ENCODE peak calls at places on chromosomes 3 and 15, in five cellular contexts. P is Panc1; S is stimulated activated CD4-positive, alpha-beta T cell treated with anti-CD3 and anti-CD28 coated beads, Interleukin-15, amount 100 ng/mL, for 24 hours; I is glutamatergic neuron; A is caudate nucleus. X is an unnamed sample.

GRCh38 chr3:190848891-190849290 is 13.6 kb downstream of the GMNC start:
- DNase-seq in P (no peak), S (no peak), I (no peak), A (no peak), X (no peak)

GRCh38 chr15:100113351-100114075 is 228.3 kb downstream of the ADAMTS17 start:
- DNase-seq in P (no peak), S (no peak), I (no peak), A (no peak), X (no peak)

GRCh38 chr15:85750319-85750806 is 44.4 kb downstream of the KLHL25 start:
- DNase-seq in P (no peak), S (no peak), I (peak), A (no peak), X (no peak)

GRCh38 chr3:194773216-194773615 is 87.5 kb downstream of the FAM43A start:
- DNase-seq in P (no peak), S (no peak), I (no peak), A (no peak), X (no peak)

GRCh38 chr15:70269991-70270751 is 172.5 kb upstream of the TLE3 start:
- DNase-seq in P (no peak), S (no peak), I (no peak), A (no peak), X (no peak)

GRCh38 chr3:12049675-12050074 is 45.5 kb downstream of the SYN2 start:
- DNase-seq in P (no peak), S (no peak), I (no peak), A (no peak), X (no peak)

GRCh38 chr15:75718326-75718725 is 5.7 kb upstream of the CSPG4 start:
- DNase-seq in P (no peak), S (no peak), I (no peak), A (no peak), X (no peak)

GRCh38 chr3:160150525-160150924 is 74.7 kb upstream of the C3orf80 start:
- DNase-seq in P (no peak), S (no peak), I (no peak), A (no peak), X (no peak)

GRCh38 chr15:34621675-34622074 is 38.2 kb upstream of the GOLGA8B start:
- DNase-seq in P (no peak), S (no peak), I (no peak), A (no peak), X (no peak)

GRCh38 chr3:17040322-17040721 is 155.6 kb downstream of the PLCL2 start:
- DNase-seq in P (no peak), S (no peak), I (no peak), A (no peak), X (no peak)

GRCh38 chr3:142027713-142028112 is 121.6 kb downstream of the TFDP2 start:
- DNase-seq in P (no peak), S (peak), I (no peak), A (no peak), X (no peak)

GRCh38 chr3:141940204-141940776 is 63.8 kb downstream of the ATP1B3 start:
- DNase-seq in P (peak), S (peak), I (peak), A (no peak), X (peak)

GRCh38 chr15:40456299-40456712 is 14.5 kb upstream of the CHST14 start:
- DNase-seq in P (no peak), S (no peak), I (no peak), A (no peak), X (no peak)

GRCh38 chr3:58370407-58370806 is 37.7 kb downstream of the PXK start:
- DNase-seq in P (no peak), S (no peak), I (no peak), A (no peak), X (no peak)

GRCh38 chr15:66938114-66938830 is 127.1 kb upstream of the SMAD3 start:
- DNase-seq in P (no peak), S (no peak), I (no peak), A (no peak), X (no peak)

GRCh38 chr3:45205126-45205525 is 21.0 kb downstream of the TMEM158 start:
- DNase-seq in P (no peak), S (no peak), I (no peak), A (no peak), X (no peak)